ENCODE peak calls at places on chromosomes 1 and 21, in ten cellular contexts. T is upper lobe of left lung, J is neural progenitor cell, C is tibial artery, X is omental fat pad, P is fibroblast of pulmonary artery, M is heart right ventricle, K is body of pancreas, D is HFFc6, G is GM10248. Q is an unnamed sample.

GRCh38 chr1:212432706-212433576 is at the start of gene NENF:
- DNase-seq in K (peak), M (peak), C (peak), T (peak), P (peak), D (peak), X (no peak), G (peak), J (peak), Q (peak)

GRCh38 chr1:55848906-55849305 is 633.7 kb upstream of the USP24 start:
- DNase-seq in T (no peak), X (no peak), P (peak), G (no peak), K (peak), M (no peak), J (peak), C (no peak), D (peak), Q (no peak)

GRCh38 chr1:244112646-244113045 is 61.6 kb downstream of the ZBTB18 start:
- DNase-seq in X (no peak), P (peak), D (peak), J (no peak), T (no peak), M (no peak), G (no peak), K (no peak), C (no peak), Q (no peak)

GRCh38 chr1:172401907-172402306 is 18.6 kb upstream of the C1orf105 start:
- DNase-seq in P (no peak), T (no peak), G (no peak), X (no peak), J (peak), K (peak), M (no peak), C (no peak), D (no peak), Q (no peak)

GRCh38 chr1:202586018-202586821 is 124.0 kb downstream of the SYT2 start:
- DNase-seq in M (peak), D (peak), K (peak), J (no peak), G (no peak), T (no peak), P (peak), X (no peak), C (peak), Q (no peak)

GRCh38 chr1:198220428-198220827 is 63.6 kb downstream of the NEK7 start:
- DNase-seq in C (no peak), D (peak), X (no peak), M (no peak), T (no peak), P (peak), G (no peak), K (no peak), J (no peak), Q (no peak)

GRCh38 chr1:223500560-223501425 is 107.6 kb downstream of the CCDC185 start:
- DNase-seq in G (no peak), C (no peak), D (peak), J (no peak), P (peak), X (no peak), M (no peak), T (peak), K (no peak), Q (peak)

GRCh38 chr1:39102537-39103320 is 76.6 kb downstream of the NDUFS5 start:
- DNase-seq in T (no peak), J (peak), M (no peak), K (peak), D (peak), X (no peak), C (peak), P (peak), G (peak), Q (peak)

GRCh38 chr1:158329807-158330206 is 1.5 kb downstream of the CD1B start:
- DNase-seq in M (no peak), J (peak), G (peak), C (no peak), P (peak), X (no peak), K (no peak), T (no peak), D (no peak), Q (peak)

GRCh38 chr1:21736876-21737275 is 46.1 kb downstream of the USP48 start:
- DNase-seq in C (no peak), X (no peak), D (no peak), G (no peak), M (no peak), J (no peak), P (no peak), K (no peak), T (no peak), Q (peak)

GRCh38 chr1:225911207-225912130 is 12.6 kb downstream of the PYCR2 start:
- DNase-seq in K (peak), J (peak), G (peak), M (peak), C (peak), T (peak), X (no peak), P (peak), D (peak), Q (peak)

GRCh38 chr1:40692429-40692905 is 963 bp downstream of the NFYC start:
- DNase-seq in G (no peak), M (no peak), T (no peak), X (no peak), D (peak), C (no peak), P (peak), J (peak), K (no peak), Q (no peak)

GRCh38 chr1:223175032-223175431 is 32.0 kb upstream of the TLR5 start:
- DNase-seq in C (no peak), X (no peak), G (no peak), T (no peak), P (no peak), M (no peak), K (peak), D (peak), J (peak), Q (no peak)

GRCh38 chr1:219432191-219432606 is 180.7 kb downstream of the ZC3H11B start:
- DNase-seq in T (no peak), G (no peak), M (no peak), C (no peak), K (peak), X (no peak), P (no peak), J (no peak), D (no peak), Q (no peak)

GRCh38 chr21:18468775-18469174 is 65.2 kb upstream of the TMPRSS15 start:
- DNase-seq in K (no peak), T (no peak), G (no peak), J (no peak), D (no peak), P (no peak), C (no peak), X (no peak), M (no peak), Q (no peak)

GRCh38 chr21:27735699-27736098 is 768.8 kb upstream of the ADAMTS5 start:
- DNase-seq in M (no peak), X (no peak), G (no peak), D (no peak), P (no peak), T (no peak), J (no peak), C (no peak), K (no peak), Q (no peak)

GRCh38 chr1:234067584-234067983 is 163.1 kb downstream of the SLC35F3 start:
- DNase-seq in P (no peak), K (no peak), C (no peak), M (no peak), T (no peak), D (no peak), G (no peak), X (no peak), J (no peak), Q (no peak)

GRCh38 chr1:94013331-94013925 is 104.2 kb upstream of the GCLM start:
- DNase-seq in M (no peak), T (no peak), D (no peak), K (no peak), J (no peak), X (no peak), C (no peak), G (no peak), P (no peak), Q (no peak)

GRCh38 chr1:57431400-57431799 is 7.5 kb upstream of the DAB1 start:
- DNase-seq in C (no peak), K (no peak), D (no peak), X (no peak), T (no peak), P (no peak), J (no peak), G (no peak), M (no peak), Q (no peak)

GRCh38 chr1:14733779-14734140 is 135.3 kb downstream of the KAZN start:
- DNase-seq in M (no peak), K (no peak), C (no peak), J (no peak), P (no peak), D (no peak), X (no peak), G (no peak), T (no peak), Q (no peak)

GRCh38 chr1:58500036-58500435 is 46.5 kb downstream of the OMA1 start:
- DNase-seq in X (no peak), C (no peak), P (no peak), D (no peak), J (no peak), G (no peak), T (no peak), M (no peak), K (no peak), Q (no peak)

GRCh38 chr1:244171241-244171985 is 120.3 kb downstream of the ZBTB18 start:
- DNase-seq in G (no peak), J (no peak), K (peak), D (no peak), M (no peak), X (no peak), C (no peak), P (no peak), T (no peak), Q (no peak)

GRCh38 chr1:208219098-208219658 is 25.0 kb downstream of the PLXNA2 start:
- DNase-seq in P (no peak), T (no peak), K (no peak), G (no peak), X (no peak), M (no peak), D (no peak), C (no peak), J (no peak), Q (no peak)

GRCh38 chr1:98327151-98327918 is 334.2 kb upstream of the SNX7 start:
- DNase-seq in T (no peak), P (peak), C (no peak), X (no peak), G (no peak), K (no peak), M (no peak), J (peak), D (peak), Q (no peak)

GRCh38 chr1:203563291-203563690 is 63.3 kb upstream of the ATP2B4 start:
- DNase-seq in T (no peak), K (no peak), C (no peak), D (no peak), G (no peak), M (no peak), P (no peak), J (no peak), X (no peak), Q (no peak)

GRCh38 chr1:41789616-41790330 is 128.9 kb downstream of the HIVEP3 start:
- DNase-seq in D (no peak), P (no peak), G (no peak), J (no peak), C (no peak), T (no peak), X (no peak), M (no peak), K (no peak), Q (no peak)

GRCh38 chr1:16161717-16162116 is 5.8 kb upstream of the EPHA2 start:
- DNase-seq in G (no peak), D (no peak), C (no peak), X (no peak), J (no peak), P (no peak), M (no peak), T (no peak), K (no peak), Q (no peak)

GRCh38 chr1:49323925-49324540 is 547.3 kb upstream of the BEND5 start:
- DNase-seq in D (no peak), J (no peak), G (no peak), T (no peak), K (peak), P (no peak), C (no peak), X (no peak), M (no peak), Q (no peak)

DNA sequence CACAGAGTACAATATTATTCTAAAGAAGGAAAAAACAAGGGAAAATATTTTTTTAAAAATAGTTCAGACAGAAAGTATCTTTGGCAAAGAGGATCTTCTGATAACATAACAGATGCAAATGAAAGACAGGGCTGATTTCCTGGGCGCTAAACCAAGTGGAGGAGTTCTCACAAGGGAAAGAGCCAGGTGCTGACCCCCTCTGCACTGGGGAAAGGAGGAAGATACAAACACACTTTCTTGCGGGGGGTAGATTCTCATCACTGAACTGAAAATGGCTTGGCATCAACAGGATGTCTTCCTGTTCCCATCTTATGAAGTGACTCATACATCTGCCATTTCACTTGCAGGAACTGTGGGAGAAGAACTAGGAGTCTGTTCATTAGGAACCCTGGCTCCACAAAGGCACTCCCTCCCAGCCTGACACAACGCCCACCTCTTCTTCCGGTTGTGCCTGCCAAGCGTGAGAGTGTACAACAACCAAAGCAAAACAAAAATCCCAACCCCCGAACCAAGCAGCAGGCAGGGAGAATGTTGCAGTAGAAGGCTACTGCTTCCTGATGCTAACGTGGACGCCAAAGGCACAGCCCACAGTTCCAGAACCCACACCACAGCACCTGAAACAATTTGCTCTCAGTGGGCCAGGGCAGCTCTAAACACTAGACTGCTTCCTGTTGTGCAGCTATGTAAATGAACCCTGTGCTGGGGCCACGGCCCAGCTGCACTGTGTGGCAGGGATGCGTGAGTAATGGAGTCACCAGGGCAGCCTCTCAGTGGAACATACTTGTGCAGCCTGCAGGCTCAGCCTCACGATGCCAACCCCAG is 51.0 kb downstream of the GADD45A start:
- DNase-seq in D (peak), T (peak), X (peak), P (peak), G (peak), K (peak), C (peak), J (peak), M (peak), Q (peak)
- TF ChIP-seq CTCF in D (no peak), T (no peak), X (no peak), P (no peak), G (no peak), K (no peak), C (no peak), J (no peak), M (no peak), Q (no peak)

GRCh38 chr1:65264197-65264929 is 45.0 kb upstream of the DNAJC6 start:
- DNase-seq in K (peak), C (no peak), J (peak), D (peak), P (peak), M (no peak), X (no peak), T (no peak), G (no peak), Q (peak)

GRCh38 chr1:65263286-65263685 is 46.1 kb upstream of the DNAJC6 start:
- DNase-seq in M (no peak), J (no peak), D (no peak), C (no peak), G (no peak), K (no peak), X (no peak), P (no peak), T (no peak), Q (no peak)

GRCh38 chr1:65266501-65266900 is 42.8 kb upstream of the DNAJC6 start:
- DNase-seq in P (no peak), C (no peak), M (no peak), J (no peak), D (no peak), K (no peak), X (no peak), G (no peak), T (no peak), Q (no peak)

GRCh38 chr1:65267291-65268087 is 41.9 kb upstream of the DNAJC6 start:
- DNase-seq in C (no peak), J (no peak), K (no peak), D (no peak), M (no peak), P (no peak), T (no peak), X (no peak), G (no peak), Q (no peak)

GRCh38 chr1:65265296-65266271 is 43.8 kb upstream of the DNAJC6 start:
- DNase-seq in M (peak), D (peak), C (peak), G (peak), T (no peak), J (peak), P (peak), X (no peak), K (peak), Q (peak)
- TF ChIP-seq CTCF in M (peak), D (peak), C (peak), G (no peak), T (no peak), J (peak), P (peak), X (no peak), K (no peak), Q (no peak)

GRCh38 chr21:45859041-45859761 is 122.4 kb upstream of the COL6A1 start:
- DNase-seq in K (no peak), P (no peak), G (no peak), T (no peak), J (no peak), D (no peak), M (no peak), X (peak), C (no peak), Q (no peak)
- TF ChIP-seq CTCF in K (no peak), P (no peak), G (no peak), T (no peak), J (no peak), D (no peak), M (no peak), X (no peak), C (no peak), Q (no peak)

GRCh38 chr1:117660266-117660973 is 54.6 kb downstream of the TENT5C start:
- DNase-seq in P (no peak), M (no peak), D (no peak), G (no peak), T (no peak), X (no peak), C (no peak), K (no peak), J (no peak), Q (no peak)

GRCh38 chr1:117657031-117657430 is 51.2 kb downstream of the TENT5C start:
- DNase-seq in D (peak), C (no peak), G (no peak), X (no peak), T (no peak), M (no peak), J (no peak), P (peak), K (no peak), Q (peak)

GRCh38 chr1:117657949-117658660 is 52.3 kb downstream of the TENT5C start:
- DNase-seq in P (no peak), T (no peak), D (no peak), X (no peak), C (no peak), K (no peak), J (no peak), M (no peak), G (no peak), Q (no peak)

GRCh38 chr1:117659565-117660264 is 53.9 kb downstream of the TENT5C start:
- DNase-seq in T (no peak), K (no peak), X (no peak), P (no peak), J (no peak), M (no peak), G (no peak), C (no peak), D (no peak), Q (peak)

GRCh38 chr1:117658676-117659075 is 52.8 kb downstream of the TENT5C start:
- DNase-seq in T (peak), D (no peak), K (no peak), M (no peak), P (no peak), G (no peak), X (no peak), C (no peak), J (no peak), Q (peak)
- TF ChIP-seq CTCF in T (no peak), D (no peak), K (no peak), M (no peak), P (no peak), G (no peak), X (no peak), C (no peak), J (no peak), Q (no peak)

GRCh38 chr1:54283214-54283996 is 83.4 kb downstream of the MRPL37 start:
- DNase-seq in G (no peak), T (no peak), K (peak), X (no peak), P (no peak), C (no peak), M (no peak), D (no peak), J (no peak), Q (no peak)

GRCh38 chr1:54283997-54284385 is 84.0 kb downstream of the MRPL37 start:
- DNase-seq in X (no peak), J (no peak), G (no peak), M (no peak), P (no peak), C (no peak), K (no peak), D (no peak), T (no peak), Q (no peak)

GRCh38 chr1:54287176-54287650 is 87.2 kb downstream of the MRPL37 start:
- DNase-seq in T (peak), C (peak), M (peak), X (no peak), G (peak), P (peak), D (peak), J (no peak), K (peak), Q (peak)

GRCh38 chr1:54285815-54286214 is 85.8 kb downstream of the MRPL37 start:
- DNase-seq in D (no peak), G (no peak), J (no peak), X (no peak), M (no peak), T (no peak), P (no peak), C (no peak), K (no peak), Q (no peak)

DNA sequence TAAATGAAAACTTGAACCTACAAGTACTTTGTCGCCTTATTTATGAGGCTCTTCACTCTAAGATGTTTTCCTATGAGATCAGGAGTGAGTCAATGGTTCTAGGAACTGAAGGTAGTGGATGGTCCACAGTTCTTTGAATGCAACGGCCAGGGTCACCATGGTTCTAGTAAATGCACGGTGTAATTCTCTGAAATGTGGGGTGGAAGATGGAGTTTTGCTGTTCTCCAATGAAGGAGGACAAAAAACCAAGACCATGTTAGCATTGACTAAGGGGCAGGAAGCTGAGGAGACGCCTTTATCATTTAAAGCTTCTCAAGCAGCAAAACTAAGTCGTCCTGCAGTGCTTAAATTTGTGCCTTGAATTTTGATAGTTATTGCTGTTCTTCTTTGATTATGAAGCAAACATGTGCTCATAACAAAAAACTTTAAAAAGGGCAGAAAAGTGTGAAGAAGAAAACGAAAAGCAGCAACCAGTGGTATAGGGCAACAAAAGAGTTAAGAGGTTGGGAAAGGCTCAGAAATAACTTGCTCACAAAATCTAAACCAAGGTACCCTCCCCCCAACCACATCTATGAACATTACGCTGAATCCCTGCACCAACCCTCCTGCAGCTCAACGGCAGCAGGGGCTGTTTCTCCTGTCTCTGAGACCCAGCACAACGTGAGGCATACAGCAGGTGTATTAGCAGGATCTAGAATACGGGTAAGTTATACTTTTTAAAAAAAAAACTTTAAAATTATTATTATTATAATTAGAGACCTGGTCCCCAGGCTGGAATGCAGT is 85.0 kb downstream of the MRPL37 start:
- DNase-seq in G (no peak), P (no peak), C (no peak), X (no peak), D (no peak), K (no peak), J (no peak), T (no peak), M (no peak), Q (peak)
- TF ChIP-seq CTCF in G (no peak), P (no peak), C (no peak), X (no peak), D (no peak), K (no peak), J (no peak), T (no peak), M (no peak), Q (no peak)

Q was measured in activated CD8-positive, alpha-beta T cell treated with anti-CD3 and anti-CD28 coated beads for 36 hours.